ENCODE peak calls at places on chromosome 5, in four cellular contexts. C, B, D and W are unnamed samples.

GRCh38 chr5:95673076-95673475 is 9.7 kb downstream of the SPATA9 start:
- DNase-seq in C (no peak), B (no peak), D (no peak), W (no peak)

GRCh38 chr5:50445281-50445949 is 4.3 kb upstream of the EMB start:
- DNase-seq in C (no peak), B (no peak), D (no peak), W (no peak)

GRCh38 chr5:169200086-169200778 is 100.7 kb downstream of the SLIT3 start:
- DNase-seq in C (peak), B (no peak), D (no peak), W (no peak)

GRCh38 chr5:15885156-15885555 is 294.4 kb downstream of the MARCHF11 start:
- DNase-seq in C (no peak), B (no peak), D (no peak), W (peak)

GRCh38 chr5:18395126-18396110 is 761.2 kb downstream of the TAF11L14 start:
- DNase-seq in C (peak), B (no peak), D (no peak), W (no peak)

GRCh38 chr5:100900796-100901731 is 2.0 kb downstream of the ST8SIA4 start:
- DNase-seq in C (peak), B (peak), D (peak), W (no peak)

GRCh38 chr5:152532714-152533113 is 127.6 kb upstream of the NMUR2 start:
- DNase-seq in C (peak), B (no peak), D (no peak), W (no peak)

GRCh38 chr5:38722918-38723317 is 122.9 kb upstream of the OSMR start:
- DNase-seq in C (no peak), B (no peak), D (no peak), W (no peak)

GRCh38 chr5:59093329-59093728 is 510.5 kb downstream of the RAB3C start:
- DNase-seq in C (no peak), B (no peak), D (no peak), W (no peak)

GRCh38 chr5:96567188-96567587 is 95.0 kb upstream of the CAST start:
- DNase-seq in C (no peak), B (no peak), D (no peak), W (no peak)

GRCh38 chr5:125582358-125582757 is 835.9 kb upstream of the ZNF608 start:
- DNase-seq in C (no peak), B (no peak), D (no peak), W (no peak)

GRCh38 chr5:136084698-136085097 is 47.9 kb upstream of the SMAD5 start:
- DNase-seq in C (no peak), B (no peak), D (peak), W (no peak)

GRCh38 chr5:81427566-81427965 is 33.6 kb upstream of the ACOT12 start:
- DNase-seq in C (no peak), B (no peak), D (no peak), W (no peak)

GRCh38 chr5:66744040-66744439 is 147.8 kb downstream of the MAST4 start:
- DNase-seq in C (no peak), B (no peak), D (no peak), W (no peak)

GRCh38 chr5:17411436-17411835 is 86.6 kb upstream of the TAF11L2 start:
- DNase-seq in C (no peak), B (no peak), D (no peak), W (no peak)

GRCh38 chr5:179303801-179304200 is 41.5 kb downstream of the ADAMTS2 start:
- DNase-seq in C (no peak), B (no peak), D (no peak), W (no peak)

GRCh38 chr5:55037046-55037771 is 13.2 kb downstream of the GZMK start:
- DNase-seq in C (peak), B (no peak), D (peak), W (no peak)

GRCh38 chr5:154470172-154470571 is 7.9 kb downstream of the HAND1 start:
- DNase-seq in C (no peak), B (no peak), D (no peak), W (no peak)

GRCh38 chr5:138110266-138110963 is 26.6 kb downstream of the WNT8A start:
- DNase-seq in C (peak), B (no peak), D (no peak), W (no peak)

GRCh38 chr5:56759521-56759920 is 55.8 kb upstream of the MAP3K1 start:
- DNase-seq in C (no peak), B (no peak), D (no peak), W (peak)

GRCh38 chr5:142446131-142446959 is 121.5 kb upstream of the SPRY4 start:
- DNase-seq in C (no peak), B (no peak), D (peak), W (no peak)

GRCh38 chr5:102798103-102798502 is 43.0 kb downstream of the PAM start:
- DNase-seq in C (no peak), B (no peak), D (no peak), W (no peak)

GRCh38 chr5:178373711-178374110 is 141.1 kb upstream of the PHYKPL start:
- DNase-seq in C (no peak), B (no peak), D (no peak), W (no peak)

GRCh38 chr5:103232393-103232999 is 26.1 kb upstream of the MACIR start:
- DNase-seq in C (no peak), B (no peak), D (no peak), W (no peak)

GRCh38 chr5:177545487-177546261 is 8.7 kb downstream of the FAM193B start:
- DNase-seq in C (no peak), B (peak), D (no peak), W (no peak)

GRCh38 chr5:175873090-175873454 is 1.7 kb downstream of the CPLX2 start:
- DNase-seq in C (peak), B (peak), D (no peak), W (no peak)

GRCh38 chr5:167816354-167816753 is 475.1 kb upstream of the WWC1 start:
- DNase-seq in C (no peak), B (no peak), D (no peak), W (no peak)

GRCh38 chr5:74684900-74685851 is at the start of gene HEXB:
- DNase-seq in C (peak), B (peak), D (peak), W (no peak)
- H3K27ac ChIP-seq in C (no peak), B (peak), D (peak), W (peak)

DNA sequence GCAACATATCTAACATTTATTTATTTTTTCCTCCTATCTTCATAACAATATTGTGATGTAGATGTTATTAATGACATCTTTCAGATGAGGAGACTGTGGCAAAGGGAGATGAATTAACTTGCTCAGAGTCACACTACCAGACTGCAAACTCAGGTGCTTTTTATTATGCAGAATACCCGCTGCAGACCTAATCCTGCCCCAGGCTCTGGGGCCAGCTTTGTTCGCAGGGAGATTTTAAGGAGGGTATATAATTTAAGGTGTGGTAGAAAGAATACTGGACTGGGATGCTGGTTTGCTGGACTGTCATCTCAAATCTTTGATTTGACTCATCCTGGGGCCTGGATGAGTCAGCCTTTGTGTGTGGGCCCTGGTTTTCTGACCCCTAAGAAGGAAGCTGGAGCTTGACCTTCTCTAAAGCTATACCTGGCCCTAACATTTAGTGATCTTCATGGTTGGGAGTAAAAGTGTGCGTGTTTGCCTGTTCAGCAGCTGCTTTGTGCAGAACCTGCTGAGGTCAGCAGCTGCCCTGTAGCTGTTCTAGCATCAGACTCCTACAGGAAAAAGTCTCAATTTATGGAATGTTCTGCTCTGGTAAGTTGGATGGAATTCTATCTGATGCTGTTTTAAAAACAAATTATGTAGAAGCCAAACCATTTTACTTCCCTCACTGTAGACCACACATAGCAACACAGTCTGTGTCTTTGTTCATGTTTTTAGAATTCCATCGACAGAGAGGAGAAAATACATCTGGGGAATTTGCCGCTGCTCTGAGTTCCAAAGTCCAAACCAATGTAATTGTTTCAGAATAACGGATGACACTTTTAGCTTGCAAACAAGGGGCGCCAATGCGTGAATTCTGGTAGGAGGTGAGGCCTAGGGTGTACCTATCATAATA is 4.5 kb downstream of the SLC36A1 start:
- DNase-seq in C (no peak), B (no peak), D (peak), W (no peak)
- H3K27ac ChIP-seq in C (no peak), B (no peak), D (peak), W (no peak)

GRCh38 chr5:151060742-151061141 is 20.1 kb downstream of the TNIP1 start:
- DNase-seq in C (no peak), B (no peak), D (no peak), W (no peak)

GRCh38 chr5:151064916-151065499 is 15.8 kb downstream of the TNIP1 start:
- DNase-seq in C (no peak), B (no peak), D (no peak), W (no peak)

GRCh38 chr5:151063136-151063544 is 17.7 kb downstream of the TNIP1 start:
- DNase-seq in C (no peak), B (no peak), D (peak), W (no peak)

GRCh38 chr5:151063590-151063989 is 17.2 kb downstream of the TNIP1 start:
- DNase-seq in C (no peak), B (no peak), D (no peak), W (no peak)

GRCh38 chr5:151062405-151063135 is 18.3 kb downstream of the TNIP1 start:
- DNase-seq in C (no peak), B (no peak), D (no peak), W (no peak)
- H3K27ac ChIP-seq in C (no peak), B (peak), D (peak), W (no peak)

GRCh38 chr5:129656952-129657351 is 90.9 kb upstream of the MINAR2 start:
- DNase-seq in C (peak), B (no peak), D (no peak), W (no peak)
- H3K27ac ChIP-seq in C (peak), B (no peak), D (no peak), W (no peak)

DNA sequence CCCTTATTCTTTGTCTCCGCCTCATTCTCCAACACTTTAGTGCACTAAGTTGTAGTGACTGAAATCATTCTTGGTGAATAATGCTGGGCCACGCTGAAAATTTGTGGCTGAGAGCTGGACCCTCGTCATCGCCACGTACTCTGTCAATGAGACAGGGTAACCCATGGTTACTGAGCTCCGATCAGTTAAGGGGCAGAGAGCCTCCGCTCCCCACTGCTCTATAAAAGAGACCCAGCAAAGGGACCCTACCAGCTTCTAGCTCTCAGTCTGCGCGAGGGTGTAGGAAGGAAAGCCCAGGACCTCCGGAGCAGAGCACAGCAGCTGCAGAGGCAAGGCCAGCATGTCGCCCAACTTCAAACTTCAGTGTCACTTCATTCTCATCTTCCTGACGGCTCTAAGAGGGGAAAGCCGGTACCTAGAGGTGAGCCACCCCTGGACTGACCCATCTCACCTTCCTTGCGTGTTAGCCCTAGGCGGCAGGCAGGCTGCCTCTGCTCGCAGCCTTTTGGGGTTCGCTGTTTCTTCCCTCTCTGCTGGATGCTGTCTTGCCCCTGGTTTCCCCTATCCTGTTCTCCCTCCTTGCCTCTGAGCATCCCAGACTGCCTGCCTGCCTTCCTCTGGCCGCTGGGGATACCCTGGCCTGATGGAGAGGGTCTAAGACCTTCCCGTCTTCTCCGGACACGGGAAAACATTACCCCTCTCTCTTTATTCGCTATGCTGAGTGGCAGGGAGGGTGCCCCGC is at the start of gene CRHBP:
- DNase-seq in C (peak), B (no peak), D (no peak), W (no peak)
- H3K27ac ChIP-seq in C (no peak), B (no peak), D (no peak), W (no peak)

GRCh38 chr5:112221118-112221517 is 198.0 kb downstream of the EPB41L4A start:
- DNase-seq in C (no peak), B (no peak), D (no peak), W (no peak)

GRCh38 chr5:112217847-112218579 is 201.1 kb downstream of the EPB41L4A start:
- DNase-seq in C (no peak), B (no peak), D (no peak), W (no peak)

GRCh38 chr5:112216140-112216539 is 202.9 kb downstream of the EPB41L4A start:
- DNase-seq in C (no peak), B (no peak), D (no peak), W (no peak)

GRCh38 chr5:112219000-112219399 is 200.1 kb downstream of the EPB41L4A start:
- DNase-seq in C (no peak), B (no peak), D (no peak), W (no peak)
- H3K27ac ChIP-seq in C (no peak), B (no peak), D (no peak), W (no peak)

GRCh38 chr5:133934311-133934710 is 34.1 kb downstream of the C5orf15 start:
- DNase-seq in C (no peak), B (no peak), D (no peak), W (no peak)
- H3K27ac ChIP-seq in C (no peak), B (no peak), D (no peak), W (no peak)